ENCODE peak calls at places on chromosomes 13 and 19, in five cellular contexts. One of them, this sample, is unnamed.

GRCh38 chr13:42007844-42008243 is 40.6 kb upstream of the DGKH start:
- DNase-seq in endothelial cell of umbilical vein: no peak
- DNase-seq in K562: no peak
- DNase-seq in A549: no peak
- DNase-seq in GM12878: no peak
- DNase-seq in this sample: no peak

GRCh38 chr19:11330103-11330502 is 9.4 kb downstream of the RAB3D start:
- DNase-seq in K562: no peak
- DNase-seq in GM12878: no peak
- DNase-seq in endothelial cell of umbilical vein: no peak
- DNase-seq in A549: no peak
- DNase-seq in this sample: no peak

GRCh38 chr19:42352216-42352892 is 26.9 kb downstream of the MEGF8 start:
- DNase-seq in GM12878: no peak
- DNase-seq in A549: no peak
- DNase-seq in endothelial cell of umbilical vein: no peak
- DNase-seq in K562: peak; percentile 36
- DNase-seq in this sample: no peak

GRCh38 chr19:5775668-5776309 is 8.8 kb downstream of the PRR22 start:
- DNase-seq in endothelial cell of umbilical vein: no peak
- DNase-seq in K562: no peak
- DNase-seq in GM12878: no peak
- DNase-seq in A549: no peak
- DNase-seq in this sample: no peak

GRCh38 chr13:48630791-48631190 is 22.9 kb upstream of the CYSLTR2 start:
- DNase-seq in A549: no peak
- DNase-seq in K562: no peak
- DNase-seq in GM12878: no peak
- DNase-seq in endothelial cell of umbilical vein: no peak
- DNase-seq in this sample: no peak

GRCh38 chr19:28234637-28235036 is 978.3 kb downstream of the UQCRFS1 start:
- DNase-seq in GM12878: no peak
- DNase-seq in K562: no peak
- DNase-seq in A549: no peak
- DNase-seq in endothelial cell of umbilical vein: no peak
- DNase-seq in this sample: no peak

GRCh38 chr19:20279516-20279915 is 112.5 kb downstream of the ZNF486 start:
- DNase-seq in endothelial cell of umbilical vein: no peak
- DNase-seq in K562: no peak
- DNase-seq in A549: no peak
- DNase-seq in GM12878: no peak
- DNase-seq in this sample: no peak

GRCh38 chr13:52842440-52842839 is 6.0 kb downstream of the PCDH8 start:
- DNase-seq in K562: no peak
- DNase-seq in endothelial cell of umbilical vein: no peak
- DNase-seq in GM12878: no peak
- DNase-seq in A549: no peak
- DNase-seq in this sample: no peak

GRCh38 chr13:111006508-111007031 is 91.7 kb upstream of the ANKRD10 start:
- DNase-seq in endothelial cell of umbilical vein: peak; percentile 77
- DNase-seq in K562: peak; percentile 67
- DNase-seq in A549: no peak
- DNase-seq in GM12878: no peak
- DNase-seq in this sample: no peak

GRCh38 chr19:45117167-45117594 is 24.2 kb downstream of the PPP1R37 start:
- DNase-seq in endothelial cell of umbilical vein: no peak
- DNase-seq in GM12878: peak; percentile 73
- DNase-seq in K562: peak; percentile 54
- DNase-seq in A549: no peak
- DNase-seq in this sample: peak; percentile 90

GRCh38 chr13:47680752-47681151 is 320.3 kb downstream of the SUCLA2 start:
- DNase-seq in GM12878: no peak
- DNase-seq in endothelial cell of umbilical vein: no peak
- DNase-seq in A549: no peak
- DNase-seq in K562: no peak
- DNase-seq in this sample: no peak

GRCh38 chr13:106567421-106568224 is at the start of gene ARGLU1:
- DNase-seq in A549: peak; percentile 47
- DNase-seq in GM12878: peak; percentile 64
- DNase-seq in endothelial cell of umbilical vein: peak; percentile 96
- DNase-seq in K562: peak; percentile 90
- DNase-seq in this sample: peak; percentile 94

GRCh38 chr13:110507678-110508381 is 53.7 kb downstream of the RAB20 start:
- DNase-seq in A549: peak; percentile 16
- DNase-seq in K562: no peak
- DNase-seq in endothelial cell of umbilical vein: no peak
- DNase-seq in GM12878: no peak
- DNase-seq in this sample: no peak

GRCh38 chr19:33310606-33311325 is 8.4 kb upstream of the CEBPA start:
- DNase-seq in K562: no peak
- DNase-seq in A549: no peak
- DNase-seq in endothelial cell of umbilical vein: no peak
- DNase-seq in GM12878: no peak
- DNase-seq in this sample: no peak

GRCh38 chr13:50713849-50714248 is 129.6 kb downstream of the DLEU7 start:
- DNase-seq in endothelial cell of umbilical vein: no peak
- DNase-seq in K562: no peak
- DNase-seq in A549: no peak
- DNase-seq in GM12878: peak; percentile 16
- DNase-seq in this sample: peak; percentile 99

GRCh38 chr13:50592412-50593145 is 250.9 kb downstream of the DLEU7 start:
- DNase-seq in GM12878: no peak
- DNase-seq in endothelial cell of umbilical vein: peak; percentile 29
- DNase-seq in A549: no peak
- DNase-seq in K562: no peak
- DNase-seq in this sample: no peak

GRCh38 chr13:47672245-47672975 is 328.7 kb downstream of the SUCLA2 start:
- DNase-seq in A549: no peak
- DNase-seq in K562: no peak
- DNase-seq in endothelial cell of umbilical vein: no peak
- DNase-seq in GM12878: no peak
- DNase-seq in this sample: no peak

GRCh38 chr13:51838235-51838846 is 6.6 kb downstream of the TMEM272 start:
- DNase-seq in endothelial cell of umbilical vein: no peak
- DNase-seq in GM12878: no peak
- DNase-seq in A549: no peak
- DNase-seq in K562: no peak
- DNase-seq in this sample: no peak

GRCh38 chr19:12778020-12778904 is 2.9 kb upstream of the HOOK2 start:
- DNase-seq in A549: no peak
- DNase-seq in GM12878: no peak
- DNase-seq in K562: peak; percentile 55
- DNase-seq in endothelial cell of umbilical vein: peak; percentile 73
- DNase-seq in this sample: peak; percentile 67

GRCh38 chr19:54179921-54180452 is 7.0 kb upstream of the TMC4 start:
- DNase-seq in K562: no peak
- DNase-seq in GM12878: no peak
- DNase-seq in endothelial cell of umbilical vein: peak; percentile 54
- DNase-seq in A549: no peak
- DNase-seq in this sample: no peak

GRCh38 chr19:38831142-38831605 is 420 bp downstream of the ECH1 start:
- DNase-seq in A549: peak; percentile 73
- DNase-seq in endothelial cell of umbilical vein: peak; percentile 64
- DNase-seq in K562: peak; percentile 66
- DNase-seq in GM12878: no peak
- DNase-seq in this sample: peak; percentile 63

DNA sequence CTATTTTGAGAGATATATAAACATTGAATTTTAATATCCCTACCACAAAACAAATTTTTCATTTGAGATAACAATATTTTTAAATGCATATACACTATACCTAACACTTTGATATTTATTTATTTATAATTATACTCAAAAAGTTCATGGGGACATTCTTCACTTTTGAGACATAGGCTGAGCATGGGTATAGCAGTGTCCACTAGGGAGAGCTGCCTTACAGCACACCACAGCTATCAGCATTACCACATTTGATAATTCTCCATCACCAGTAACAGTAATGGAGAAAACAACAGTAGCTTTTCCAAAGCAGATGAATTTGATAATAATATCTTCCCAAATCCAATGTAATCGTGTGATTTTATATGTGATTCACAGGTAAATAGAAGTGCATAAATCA is 626.1 kb downstream of the DACH1 start:
- DNase-seq in K562: no peak
- DNase-seq in endothelial cell of umbilical vein: peak; percentile 68
- DNase-seq in GM12878: no peak
- DNase-seq in A549: no peak
- DNase-seq in this sample: peak; percentile 14
- TF ChIP-seq MYC in K562: no peak
- TF ChIP-seq MYC in endothelial cell of umbilical vein: no peak
- TF ChIP-seq MYC in GM12878: no peak
- TF ChIP-seq MYC in A549: no peak
- TF ChIP-seq MYC in this sample: no peak

DNA sequence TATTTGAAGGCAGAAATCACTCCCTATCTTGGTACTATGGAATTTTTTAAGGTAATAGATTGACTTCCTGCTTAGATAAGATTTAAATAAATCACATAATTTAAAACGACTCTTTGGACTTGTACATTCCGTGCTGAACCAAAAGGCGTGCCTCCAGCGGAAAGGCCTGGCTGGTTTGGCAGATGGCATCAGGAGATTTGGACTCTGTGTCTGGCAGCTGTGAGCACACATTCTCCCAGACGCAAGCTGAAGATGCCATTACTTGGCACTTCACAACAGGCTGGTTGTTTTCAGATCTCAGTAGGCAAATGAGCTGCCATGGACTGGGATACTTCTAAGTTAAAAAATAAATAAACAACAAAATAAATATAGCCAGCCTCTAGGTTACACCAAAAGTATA is 104.5 kb upstream of the SLC15A1 start:
- DNase-seq in K562: no peak
- DNase-seq in GM12878: no peak
- DNase-seq in endothelial cell of umbilical vein: peak; percentile 86
- DNase-seq in A549: no peak
- DNase-seq in this sample: no peak
- TF ChIP-seq MYC in K562: no peak
- TF ChIP-seq MYC in GM12878: no peak
- TF ChIP-seq MYC in endothelial cell of umbilical vein: peak; percentile 42
- TF ChIP-seq MYC in A549: no peak
- TF ChIP-seq MYC in this sample: no peak

GRCh38 chr13:109180905-109181425 is 551.6 kb downstream of the MYO16 start:
- DNase-seq in endothelial cell of umbilical vein: no peak
- DNase-seq in A549: no peak
- DNase-seq in K562: no peak
- DNase-seq in GM12878: no peak
- DNase-seq in this sample: no peak
- TF ChIP-seq MYC in endothelial cell of umbilical vein: no peak
- TF ChIP-seq MYC in A549: no peak
- TF ChIP-seq MYC in K562: no peak
- TF ChIP-seq MYC in GM12878: no peak
- TF ChIP-seq MYC in this sample: no peak

GRCh38 chr13:66574606-66575005 is 655.5 kb downstream of the PCDH9 start:
- DNase-seq in endothelial cell of umbilical vein: no peak
- DNase-seq in K562: no peak
- DNase-seq in A549: no peak
- DNase-seq in GM12878: no peak
- DNase-seq in this sample: no peak
- TF ChIP-seq MYC in endothelial cell of umbilical vein: no peak
- TF ChIP-seq MYC in K562: no peak
- TF ChIP-seq MYC in A549: no peak
- TF ChIP-seq MYC in GM12878: no peak
- TF ChIP-seq MYC in this sample: no peak

GRCh38 chr13:36428083-36428482 is 4.2 kb upstream of the CCNA1 start:
- DNase-seq in K562: no peak
- DNase-seq in endothelial cell of umbilical vein: no peak
- DNase-seq in GM12878: no peak
- DNase-seq in A549: no peak
- DNase-seq in this sample: no peak

GRCh38 chr13:36430247-36431203 is 1.8 kb upstream of the CCNA1 start:
- DNase-seq in A549: no peak
- DNase-seq in GM12878: no peak
- DNase-seq in K562: no peak
- DNase-seq in endothelial cell of umbilical vein: no peak
- DNase-seq in this sample: no peak

GRCh38 chr13:36432106-36432544 is at the start of gene CCNA1:
- DNase-seq in A549: no peak
- DNase-seq in K562: peak; percentile 27
- DNase-seq in GM12878: no peak
- DNase-seq in endothelial cell of umbilical vein: no peak
- DNase-seq in this sample: peak; percentile 83

GRCh38 chr13:36436811-36437210 is 4.5 kb downstream of the CCNA1 start:
- DNase-seq in A549: no peak
- DNase-seq in K562: no peak
- DNase-seq in endothelial cell of umbilical vein: no peak
- DNase-seq in GM12878: no peak
- DNase-seq in this sample: peak; percentile 77

GRCh38 chr13:36431204-36432105 is 840 bp upstream of the CCNA1 start:
- DNase-seq in A549: no peak
- DNase-seq in K562: no peak
- DNase-seq in endothelial cell of umbilical vein: no peak
- DNase-seq in GM12878: no peak
- DNase-seq in this sample: peak; percentile 59
- TF ChIP-seq MYC in A549: no peak
- TF ChIP-seq MYC in K562: no peak
- TF ChIP-seq MYC in endothelial cell of umbilical vein: no peak
- TF ChIP-seq MYC in GM12878: no peak
- TF ChIP-seq MYC in this sample: peak; percentile 31

DNA sequence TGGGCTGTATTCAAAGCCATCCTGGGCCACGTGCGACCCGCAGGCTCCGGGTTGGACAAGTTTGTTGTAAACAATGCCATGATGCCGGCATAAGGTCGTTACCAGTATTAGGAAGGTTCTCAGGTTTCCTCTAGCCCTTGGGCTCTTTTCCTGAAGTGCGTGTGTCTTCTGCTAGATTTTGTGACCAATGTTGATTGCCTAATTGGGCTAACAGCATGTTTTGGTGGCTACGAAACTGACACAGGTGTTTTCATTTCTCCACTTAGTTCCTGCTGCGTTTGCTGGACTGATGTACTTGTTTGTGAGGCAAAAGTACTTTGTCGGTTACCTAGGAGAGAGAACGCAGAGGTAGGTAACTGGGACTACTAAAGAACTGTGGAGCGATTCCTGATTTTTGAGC is 20.3 kb downstream of the ALOX5AP start:
- DNase-seq in A549: no peak
- DNase-seq in endothelial cell of umbilical vein: no peak
- DNase-seq in K562: no peak
- DNase-seq in GM12878: no peak
- DNase-seq in this sample: no peak
- TF ChIP-seq MYC in A549: no peak
- TF ChIP-seq MYC in endothelial cell of umbilical vein: no peak
- TF ChIP-seq MYC in K562: no peak
- TF ChIP-seq MYC in GM12878: no peak
- TF ChIP-seq MYC in this sample: no peak

DNA sequence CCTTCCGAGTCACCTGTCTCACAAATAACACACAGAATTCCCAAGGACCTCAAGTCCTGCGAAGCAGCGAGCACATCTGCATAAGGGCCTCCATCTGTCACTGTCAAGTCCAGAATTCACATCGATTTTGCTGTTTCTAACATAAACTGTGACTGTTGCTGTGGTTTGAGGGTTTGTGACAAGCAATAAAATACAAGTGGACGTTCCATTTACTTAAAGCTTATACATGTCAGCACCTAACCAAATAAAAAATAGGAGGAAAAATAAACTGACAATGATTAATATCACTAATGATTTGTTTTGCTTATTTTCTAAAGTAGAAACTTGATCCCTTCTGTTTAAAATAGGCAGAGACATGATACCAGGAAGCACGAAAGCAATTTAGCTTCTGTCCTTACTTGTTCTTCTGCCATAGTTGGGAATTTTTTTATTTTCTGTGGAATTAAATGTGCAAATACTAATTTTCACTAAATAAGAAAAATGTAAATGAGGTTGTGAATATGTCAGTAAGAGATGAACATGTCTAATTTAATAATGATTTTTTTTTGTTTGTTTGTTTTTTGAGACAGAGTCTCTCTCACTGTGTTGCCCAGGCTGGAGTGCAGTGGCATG is 279.1 kb downstream of the FGF9 start:
- DNase-seq in K562: no peak
- DNase-seq in endothelial cell of umbilical vein: no peak
- DNase-seq in GM12878: no peak
- DNase-seq in A549: no peak
- DNase-seq in this sample: no peak
- TF ChIP-seq MYC in K562: no peak
- TF ChIP-seq MYC in endothelial cell of umbilical vein: no peak
- TF ChIP-seq MYC in GM12878: no peak
- TF ChIP-seq MYC in A549: no peak
- TF ChIP-seq MYC in this sample: no peak

This sample was measured in NB4.